ENCODE peak calls at places on chromosomes 6 and 20, in four cellular contexts. S is left lung, P is mesothelial cell of epicardium, L is PC-9. C is an unnamed sample.

GRCh38 chr6:33621396-33622388 is 570 bp downstream of the ITPR3 start:
- DNase-seq in S (peak; percentile 65), P (peak; percentile 47), L (peak; percentile 65), C (no peak)

GRCh38 chr20:36097751-36098151 is 56.8 kb upstream of the EPB41L1 start:
- DNase-seq in P (no peak), L (peak; percentile 53), S (no peak), C (no peak)

GRCh38 chr6:8387942-8388437 is 47.4 kb downstream of the SLC35B3 start:
- DNase-seq in P (no peak), L (no peak), S (no peak), C (no peak)

GRCh38 chr6:153034139-153034538 is 31.6 kb upstream of the MTRF1L start:
- DNase-seq in P (no peak), S (no peak), L (no peak), C (no peak)

GRCh38 chr20:38752029-38752428 is 3.8 kb downstream of the ACTR5 start:
- DNase-seq in L (no peak), S (no peak), P (no peak), C (no peak)

GRCh38 chr6:34027445-34027936 is 118.4 kb downstream of the GRM4 start:
- DNase-seq in S (no peak), P (peak; percentile 73), L (peak; percentile 52), C (no peak)

GRCh38 chr6:38509713-38510112 is 130.0 kb downstream of the BTBD9 start:
- DNase-seq in S (no peak), P (no peak), L (peak; percentile 6), C (no peak)

GRCh38 chr6:165889636-165890403 is 226.8 kb upstream of the PDE10A start:
- DNase-seq in P (peak; percentile 55), S (no peak), L (no peak), C (no peak)

GRCh38 chr6:168393126-168393870 is 47.7 kb upstream of the SMOC2 start:
- DNase-seq in S (no peak), L (no peak), P (no peak), C (no peak)

GRCh38 chr6:51292659-51293058 is 474.0 kb downstream of the TFAP2B start:
- DNase-seq in P (no peak), S (no peak), L (no peak), C (no peak)

GRCh38 chr20:14919473-14920157 is 582.2 kb upstream of the FLRT3 start:
- DNase-seq in P (no peak), S (peak; percentile 48), L (peak; percentile 53), C (no peak)

GRCh38 chr20:53672484-53673129 is 79.0 kb upstream of the ZNF217 start:
- DNase-seq in L (no peak), P (no peak), S (no peak), C (no peak)

GRCh38 chr20:14046534-14046933 is 51.2 kb downstream of the MACROD2 start:
- DNase-seq in S (no peak), P (no peak), L (no peak), C (no peak)

GRCh38 chr20:1537731-1538058 is 19.8 kb downstream of the SIRPD start:
- DNase-seq in S (peak; percentile 71), P (no peak), L (no peak), C (peak; percentile 88)

GRCh38 chr6:165922309-165922794 is 245.3 kb downstream of the TBXT start:
- DNase-seq in S (no peak), P (no peak), L (no peak), C (no peak)

GRCh38 chr20:50930139-50931047 is 844 bp downstream of the ADNP start:
- DNase-seq in L (peak; percentile 14), P (peak; percentile 51), S (peak; percentile 38), C (no peak)

GRCh38 chr6:110250838-110251237 is 70.6 kb downstream of the CDC40 start:
- DNase-seq in S (no peak), P (no peak), L (no peak), C (no peak)

GRCh38 chr6:37536462-37537225 is 37.0 kb upstream of the CCDC167 start:
- DNase-seq in P (peak; percentile 45), S (no peak), L (no peak), C (no peak)

GRCh38 chr20:63055575-63056235 is 48.9 kb upstream of the BHLHE23 start:
- DNase-seq in S (peak; percentile 21), P (no peak), L (no peak), C (no peak)

GRCh38 chr20:10761786-10762185 is 88.0 kb upstream of the JAG1 start:
- DNase-seq in S (no peak), P (no peak), L (no peak), C (no peak)

GRCh38 chr6:26268659-26269402 is 96.2 kb upstream of the BTN3A2 start:
- DNase-seq in P (no peak), S (no peak), L (peak; percentile 42), C (no peak)

GRCh38 chr6:117615981-117616961 is 14.0 kb upstream of the GOPC start:
- DNase-seq in P (no peak), L (no peak), S (no peak), C (no peak)

GRCh38 chr20:11585752-11586352 is 331.8 kb upstream of the BTBD3 start:
- DNase-seq in P (no peak), L (no peak), S (no peak), C (no peak)

GRCh38 chr6:127301199-127301700 is 34.6 kb downstream of the RNF146 start:
- DNase-seq in S (no peak), P (no peak), L (no peak), C (no peak)

GRCh38 chr20:43921227-43921780 is 6.7 kb downstream of the TOX2 start:
- DNase-seq in P (no peak), S (no peak), L (no peak), C (peak; percentile 15)

GRCh38 chr6:99178168-99178567 is 171.3 kb downstream of the FAXC start:
- DNase-seq in P (no peak), L (peak; percentile 29), S (no peak), C (no peak)

GRCh38 chr6:113432729-113433505 is 424.2 kb upstream of the MARCKS start:
- DNase-seq in P (no peak), S (no peak), L (no peak), C (no peak)

GRCh38 chr6:80610821-80611220 is 504.4 kb downstream of the BCKDHB start:
- DNase-seq in S (no peak), L (no peak), P (no peak), C (no peak)

GRCh38 chr6:80523531-80523970 is 417.1 kb downstream of the BCKDHB start:
- DNase-seq in P (peak; percentile 58), S (no peak), L (no peak), C (no peak)

GRCh38 chr6:37209461-37210205 is 39.7 kb downstream of the PIM1 start:
- DNase-seq in P (no peak), S (no peak), L (no peak), C (no peak)

GRCh38 chr6:44735631-44735963 is 348.1 kb downstream of the CDC5L start:
- DNase-seq in L (peak; percentile 8), P (peak; percentile 64), S (no peak), C (no peak)

GRCh38 chr6:126033696-126034095 is 47.4 kb downstream of the TRMT11 start:
- DNase-seq in P (no peak), L (no peak), S (no peak), C (no peak)
- TF ChIP-seq CTCF in P (no peak), L (peak; percentile 73), S (peak; percentile 41), C (peak; percentile 43)

DNA sequence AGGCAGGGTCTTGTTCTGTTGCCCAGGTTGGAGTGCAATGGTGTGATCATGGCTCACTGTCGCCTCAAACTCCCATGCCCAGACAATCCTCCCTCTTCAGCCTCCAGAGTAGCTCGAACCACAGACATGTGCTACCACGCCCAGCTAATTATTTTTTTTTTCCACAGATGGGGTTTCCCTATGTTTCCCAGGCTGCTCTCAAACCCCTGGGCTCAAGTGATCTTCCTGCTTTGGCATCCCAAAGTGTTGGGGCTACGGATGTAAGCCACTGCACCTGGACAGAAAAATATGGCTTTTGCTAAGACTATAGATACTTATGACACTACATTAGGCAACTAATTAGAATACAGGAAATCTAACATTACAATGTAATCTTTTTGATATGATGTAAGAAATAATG is 17.9 kb downstream of the RNF24 start:
- DNase-seq in L (no peak), S (no peak), P (no peak), C (no peak)
- TF ChIP-seq CTCF in L (no peak), S (no peak), P (no peak), C (no peak)

GRCh38 chr6:161917645-161918044 is 643.8 kb upstream of the AGPAT4 start:
- DNase-seq in S (no peak), P (no peak), L (no peak), C (no peak)
- TF ChIP-seq CTCF in S (no peak), P (no peak), L (no peak), C (no peak)

GRCh38 chr6:151652338-151652737 is 155.1 kb upstream of the ESR1 start:
- DNase-seq in S (no peak), L (no peak), P (no peak), C (no peak)

GRCh38 chr6:151649835-151650234 is 156.0 kb downstream of the CCDC170 start:
- DNase-seq in L (no peak), S (no peak), P (no peak), C (no peak)

GRCh38 chr6:151651639-151652038 is 155.8 kb upstream of the ESR1 start:
- DNase-seq in S (no peak), L (no peak), P (no peak), C (no peak)

GRCh38 chr6:151647871-151648639 is 154.2 kb downstream of the CCDC170 start:
- DNase-seq in P (no peak), S (no peak), L (no peak), C (no peak)
- TF ChIP-seq CTCF in P (no peak), S (no peak), L (peak; percentile 43), C (no peak)

GRCh38 chr20:60857708-60858107 is 394.4 kb upstream of the CDH4 start:
- DNase-seq in L (no peak), P (no peak), S (no peak), C (no peak)

DNA sequence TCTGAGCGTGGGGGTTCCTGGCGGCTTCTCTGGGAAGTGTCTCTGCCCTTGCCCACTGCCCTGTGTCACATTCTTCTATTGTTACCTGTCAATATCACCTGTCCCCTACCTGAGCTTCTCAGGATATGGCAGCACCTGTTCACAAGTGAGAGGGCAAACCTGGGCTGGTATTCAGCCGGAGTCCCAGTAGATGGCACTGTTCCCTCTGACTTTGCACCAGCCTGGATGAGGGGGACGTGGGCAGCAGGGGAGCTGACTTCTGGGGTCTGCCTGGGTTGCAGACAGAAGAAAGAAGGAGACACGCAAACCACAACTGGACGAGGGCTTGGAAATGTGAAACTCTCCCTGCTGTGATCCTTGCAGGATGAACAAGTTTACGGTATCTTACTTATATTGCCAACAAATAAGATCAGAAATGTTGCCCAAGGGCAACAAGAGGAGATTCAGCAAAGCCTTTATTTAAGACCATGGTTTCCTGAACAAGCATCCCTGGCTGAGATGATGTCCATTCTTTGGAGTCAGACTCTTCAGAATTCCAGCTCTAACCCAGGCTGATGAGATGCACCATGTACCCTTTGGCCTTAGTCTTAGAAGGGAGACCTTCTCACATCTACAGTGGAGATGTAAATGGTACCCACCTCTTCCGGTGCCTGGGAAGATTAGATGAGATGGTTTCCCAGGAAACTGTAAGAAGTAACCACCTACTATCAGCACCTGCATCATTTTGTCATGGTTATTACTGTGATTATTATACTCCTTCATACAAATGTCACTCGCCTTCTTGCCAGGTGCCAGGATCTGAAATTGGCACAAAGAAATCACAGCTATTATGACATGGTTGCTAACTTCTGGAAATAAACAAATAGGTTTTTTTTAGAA is 400.0 kb upstream of the CDH4 start:
- DNase-seq in S (no peak), L (no peak), P (peak; percentile 48), C (no peak)
- TF ChIP-seq CTCF in S (no peak), L (peak; percentile 68), P (peak; percentile 36), C (no peak)

C was measured in CD14-positive monocyte.